ENCODE peak calls at places on chromosomes 5 and 9, in five cellular contexts. F is HCT116; G is suprapubic skin; N is nephron progenitor cell; I is activated naive CD8-positive, alpha-beta T cell treated with anti-CD3 and anti-CD28 coated beads for 36 hours. R is an unnamed sample.
A peak's percentile ranks its signal among the peaks of the same experiment; 100 is the strongest.

GRCh38 chr5:38531518-38531917 is 24.9 kb downstream of the LIFR start:
- DNase-seq in F (no peak), G (no peak), N (no peak), I (no peak), R (no peak)

GRCh38 chr9:34665381-34666250 is 3.2 kb upstream of the CCL27 start:
- DNase-seq in F (peak; percentile 92), G (peak; percentile 99), N (peak; percentile 92), I (peak; percentile 83), R (peak; percentile 90)

GRCh38 chr9:69180670-69181069 is 6.6 kb downstream of the TJP2 start:
- DNase-seq in F (peak; percentile 83), G (no peak), N (no peak), I (peak; percentile 14), R (no peak)

GRCh38 chr9:98057095-98057799 is 715 bp downstream of the NANS start:
- DNase-seq in F (no peak), G (peak; percentile 82), N (no peak), I (no peak), R (no peak)

GRCh38 chr5:53479656-53480473 is 564 bp upstream of the FST start:
- DNase-seq in F (no peak), G (peak; percentile 80), N (peak; percentile 74), I (peak; percentile 21), R (no peak)

GRCh38 chr5:67773439-67773988 is 442.0 kb upstream of the PIK3R1 start:
- DNase-seq in F (peak; percentile 50), G (no peak), N (no peak), I (no peak), R (no peak)

GRCh38 chr9:99694393-99694792 is 127.3 kb upstream of the NR4A3 start:
- DNase-seq in F (no peak), G (no peak), N (no peak), I (no peak), R (no peak)

GRCh38 chr5:173772407-173773059 is 115.6 kb upstream of the CPEB4 start:
- DNase-seq in F (no peak), G (no peak), N (no peak), I (no peak), R (no peak)

GRCh38 chr5:6823996-6824395 is 110.8 kb downstream of the TENT4A start:
- DNase-seq in F (no peak), G (no peak), N (no peak), I (no peak), R (no peak)

GRCh38 chr5:6804766-6805165 is 91.5 kb downstream of the TENT4A start:
- DNase-seq in F (no peak), G (no peak), N (no peak), I (no peak), R (no peak)

GRCh38 chr5:137492321-137492720 is 6.8 kb downstream of the SPOCK1 start:
- DNase-seq in F (no peak), G (no peak), N (no peak), I (no peak), R (no peak)

GRCh38 chr5:73691301-73691700 is 65.3 kb downstream of the ARHGEF28 start:
- DNase-seq in F (no peak), G (no peak), N (no peak), I (no peak), R (no peak)

GRCh38 chr5:176656467-176656990 is 9.2 kb downstream of the TSPAN17 start:
- DNase-seq in F (no peak), G (no peak), N (no peak), I (no peak), R (no peak)

GRCh38 chr5:151451626-151452520 is 4.5 kb downstream of the SLC36A1 start:
- DNase-seq in F (no peak), G (no peak), N (no peak), I (no peak), R (no peak)

GRCh38 chr5:125424374-125424773 is 677.9 kb upstream of the ZNF608 start:
- DNase-seq in F (no peak), G (no peak), N (no peak), I (no peak), R (no peak)

GRCh38 chr9:79701651-79702050 is 129.9 kb downstream of the TLE4 start:
- DNase-seq in F (no peak), G (no peak), N (no peak), I (no peak), R (no peak)

GRCh38 chr5:132272341-132273210 is 15.1 kb downstream of the PDLIM4 start:
- DNase-seq in F (no peak), G (no peak), N (peak; percentile 82), I (peak; percentile 67), R (no peak)

GRCh38 chr5:126104951-126105350 is 318.3 kb upstream of the GRAMD2B start:
- DNase-seq in F (no peak), G (no peak), N (no peak), I (no peak), R (no peak)

GRCh38 chr9:36136894-36137391 is 410 bp downstream of the GLIPR2 start:
- DNase-seq in F (no peak), G (peak; percentile 67), N (peak; percentile 47), I (no peak), R (no peak)

GRCh38 chr9:136238342-136238732 is 7.3 kb downstream of the QSOX2 start:
- DNase-seq in F (no peak), G (no peak), N (no peak), I (no peak), R (no peak)

GRCh38 chr5:91146221-91146620 is 236.9 kb downstream of the ARRDC3 start:
- DNase-seq in F (no peak), G (no peak), N (no peak), I (no peak), R (no peak)

GRCh38 chr5:15383469-15383868 is 116.5 kb upstream of the FBXL7 start:
- DNase-seq in F (no peak), G (no peak), N (no peak), I (no peak), R (no peak)

GRCh38 chr5:139696167-139696893 is 48.2 kb downstream of the CXXC5 start:
- DNase-seq in F (no peak), G (peak; percentile 72), N (no peak), I (no peak), R (no peak)

GRCh38 chr5:170907758-170908157 is 45.9 kb downstream of the RANBP17 start:
- DNase-seq in F (peak; percentile 10), G (no peak), N (no peak), I (no peak), R (no peak)

GRCh38 chr5:45695011-45695667 is 1.0 kb downstream of the HCN1 start:
- DNase-seq in F (no peak), G (no peak), N (peak; percentile 33), I (no peak), R (peak; percentile 67)

R was measured in type B pancreatic cell.